ENCODE peak calls at places on chromosomes 7 and 10, in eight cellular contexts. K, F, U, I, Z, V, S and W are unnamed samples.

GRCh38 chr7:42095791-42096190 is 141.2 kb downstream of the GLI3 start:
- DNase-seq in K (peak), F (no peak), U (no peak), I (no peak), Z (no peak), V (no peak), S (no peak), W (no peak)

GRCh38 chr10:37456456-37456855 is 331.1 kb downstream of the ANKRD30A start:
- DNase-seq in K (no peak), F (no peak), U (no peak), I (no peak), Z (no peak), V (no peak), S (no peak), W (no peak)

GRCh38 chr10:94403034-94403822 is 887 bp downstream of the TBC1D12 start:
- DNase-seq in K (no peak), F (peak), U (peak), I (peak), Z (peak), V (peak), S (peak), W (peak)

GRCh38 chr7:114806590-114807167 is 115.2 kb upstream of the MDFIC start:
- DNase-seq in K (no peak), F (no peak), U (no peak), I (peak), Z (no peak), V (no peak), S (peak), W (no peak)

GRCh38 chr7:100545636-100546128 is 6.7 kb downstream of the AGFG2 start:
- DNase-seq in K (peak), F (peak), U (peak), I (no peak), Z (peak), V (no peak), S (peak), W (peak)

GRCh38 chr10:87861566-87861952 is 1.8 kb downstream of the KLLN start:
- DNase-seq in K (peak), F (peak), U (no peak), I (peak), Z (no peak), V (peak), S (peak), W (peak)

GRCh38 chr7:977326-978048 is 2.1 kb upstream of the COX19 start:
- DNase-seq in K (peak), F (peak), U (peak), I (no peak), Z (peak), V (peak), S (no peak), W (no peak)

GRCh38 chr7:100895956-100896742 is 461 bp upstream of the ACHE start:
- DNase-seq in K (peak), F (peak), U (no peak), I (no peak), Z (no peak), V (peak), S (no peak), W (no peak)

GRCh38 chr10:44383749-44384600 is 922 bp downstream of the CXCL12 start:
- DNase-seq in K (no peak), F (peak), U (no peak), I (no peak), Z (no peak), V (no peak), S (no peak), W (peak)

GRCh38 chr10:23981520-23982309 is 227.2 kb upstream of the KIAA1217 start:
- DNase-seq in K (no peak), F (no peak), U (no peak), I (no peak), Z (no peak), V (no peak), S (no peak), W (no peak)
- TF ChIP-seq CTCF in K (no peak), F (peak), U (no peak), I (no peak), Z (no peak), V (no peak), S (no peak), W (no peak)

DNA sequence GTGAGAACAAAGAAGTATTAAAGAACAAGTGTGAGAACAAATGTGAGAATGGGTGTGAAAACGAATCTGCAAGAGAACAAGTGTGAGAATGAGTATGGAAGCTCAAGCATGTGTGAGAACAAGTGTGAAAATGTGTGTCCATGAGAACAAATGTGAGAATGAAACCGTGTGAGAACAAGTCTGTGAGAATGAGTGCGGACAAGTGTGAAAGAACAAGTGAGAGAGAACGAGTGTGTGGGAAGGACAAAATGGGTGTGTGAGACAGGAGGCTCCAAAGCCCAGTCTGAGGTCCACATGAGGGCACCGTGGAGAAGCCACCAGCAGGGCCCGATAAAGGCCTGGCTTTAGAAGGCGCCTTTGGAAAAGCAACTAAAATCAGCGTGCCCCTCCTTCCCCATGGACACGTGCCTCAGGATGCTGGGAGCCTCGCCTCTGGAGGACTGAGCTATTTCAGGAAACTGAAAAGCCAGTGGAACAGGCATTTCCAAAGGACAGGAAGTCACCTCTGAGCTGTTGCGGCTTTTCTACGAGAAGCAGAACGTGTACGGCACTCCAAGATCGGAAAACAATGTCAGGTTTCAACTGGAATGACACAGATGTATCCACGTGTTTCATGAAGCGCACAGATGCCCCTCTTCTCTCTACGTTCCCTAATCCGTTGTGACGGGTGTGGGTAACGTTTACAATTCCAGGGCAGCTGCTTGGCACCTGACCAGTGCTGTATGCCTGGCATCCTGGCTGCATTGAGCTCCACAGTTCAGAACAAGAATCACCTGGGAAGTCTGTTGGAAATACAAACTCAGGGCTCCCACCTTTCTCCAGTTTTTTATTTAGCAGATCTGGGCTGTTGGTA is 46.4 kb downstream of the ESYT2 start:
- DNase-seq in K (no peak), F (peak), U (no peak), I (peak), Z (peak), V (no peak), S (no peak), W (peak)
- H3K4me3 ChIP-seq in K (no peak), F (no peak), U (no peak), I (no peak), Z (no peak), V (no peak), S (no peak), W (no peak)

DNA sequence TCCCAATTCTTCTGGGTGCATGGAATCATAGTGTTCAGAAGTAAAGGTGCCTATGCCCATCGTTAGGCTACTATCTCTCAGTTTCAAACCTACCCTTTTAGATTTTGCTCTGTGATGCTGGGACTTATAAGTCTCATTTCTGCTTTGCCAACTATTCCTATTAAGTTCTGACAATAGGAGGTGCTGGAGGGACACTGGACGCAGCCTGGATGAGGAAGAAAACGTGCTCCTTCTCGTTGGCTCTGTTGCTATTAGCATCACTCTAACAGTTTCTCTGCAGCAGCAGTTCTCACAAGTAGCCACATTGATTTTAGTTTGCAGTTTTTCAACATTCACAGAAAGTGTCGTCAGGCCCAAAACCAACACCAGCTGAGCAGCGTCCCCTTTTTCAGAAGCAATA is 72.4 kb downstream of the ABCC2 start:
- DNase-seq in K (peak), F (peak), U (peak), I (no peak), Z (peak), V (no peak), S (peak), W (peak)
- TF ChIP-seq CTCF in K (peak), F (peak), U (peak), I (peak), Z (peak), V (no peak), S (peak), W (peak)

GRCh38 chr7:131061158-131061557 is 266.5 kb upstream of the MKLN1 start:
- DNase-seq in K (no peak), F (no peak), U (no peak), I (no peak), Z (no peak), V (no peak), S (no peak), W (no peak)

GRCh38 chr7:131057524-131058065 is 270.1 kb upstream of the MKLN1 start:
- DNase-seq in K (no peak), F (no peak), U (no peak), I (no peak), Z (no peak), V (no peak), S (no peak), W (no peak)

GRCh38 chr7:131052285-131052942 is 275.3 kb upstream of the MKLN1 start:
- DNase-seq in K (peak), F (no peak), U (no peak), I (no peak), Z (no peak), V (no peak), S (no peak), W (no peak)

GRCh38 chr7:131056007-131056406 is 271.7 kb upstream of the MKLN1 start:
- DNase-seq in K (no peak), F (no peak), U (no peak), I (no peak), Z (no peak), V (no peak), S (no peak), W (no peak)

GRCh38 chr7:131057015-131057518 is 270.6 kb upstream of the MKLN1 start:
- DNase-seq in K (no peak), F (no peak), U (peak), I (no peak), Z (no peak), V (no peak), S (peak), W (peak)
- H3K4me3 ChIP-seq in K (no peak), F (no peak), U (no peak), I (no peak), Z (no peak), V (no peak), S (no peak), W (no peak)

GRCh38 chr7:12964836-12965235 is 277.4 kb downstream of the ARL4A start:
- DNase-seq in K (no peak), F (no peak), U (no peak), I (no peak), Z (no peak), V (no peak), S (no peak), W (no peak)

GRCh38 chr7:12967322-12967721 is 279.9 kb downstream of the ARL4A start:
- DNase-seq in K (no peak), F (no peak), U (no peak), I (no peak), Z (no peak), V (no peak), S (no peak), W (no peak)

GRCh38 chr7:12963435-12963834 is 276.0 kb downstream of the ARL4A start:
- DNase-seq in K (no peak), F (no peak), U (no peak), I (no peak), Z (no peak), V (no peak), S (no peak), W (no peak)

GRCh38 chr7:12968836-12969422 is 281.5 kb downstream of the ARL4A start:
- DNase-seq in K (no peak), F (peak), U (no peak), I (no peak), Z (no peak), V (no peak), S (no peak), W (no peak)

GRCh38 chr7:12965767-12966166 is 278.3 kb downstream of the ARL4A start:
- DNase-seq in K (no peak), F (no peak), U (no peak), I (no peak), Z (no peak), V (no peak), S (no peak), W (no peak)
- TF ChIP-seq CTCF in K (no peak), F (no peak), U (no peak), I (no peak), Z (no peak), V (no peak), S (no peak), W (no peak)

DNA sequence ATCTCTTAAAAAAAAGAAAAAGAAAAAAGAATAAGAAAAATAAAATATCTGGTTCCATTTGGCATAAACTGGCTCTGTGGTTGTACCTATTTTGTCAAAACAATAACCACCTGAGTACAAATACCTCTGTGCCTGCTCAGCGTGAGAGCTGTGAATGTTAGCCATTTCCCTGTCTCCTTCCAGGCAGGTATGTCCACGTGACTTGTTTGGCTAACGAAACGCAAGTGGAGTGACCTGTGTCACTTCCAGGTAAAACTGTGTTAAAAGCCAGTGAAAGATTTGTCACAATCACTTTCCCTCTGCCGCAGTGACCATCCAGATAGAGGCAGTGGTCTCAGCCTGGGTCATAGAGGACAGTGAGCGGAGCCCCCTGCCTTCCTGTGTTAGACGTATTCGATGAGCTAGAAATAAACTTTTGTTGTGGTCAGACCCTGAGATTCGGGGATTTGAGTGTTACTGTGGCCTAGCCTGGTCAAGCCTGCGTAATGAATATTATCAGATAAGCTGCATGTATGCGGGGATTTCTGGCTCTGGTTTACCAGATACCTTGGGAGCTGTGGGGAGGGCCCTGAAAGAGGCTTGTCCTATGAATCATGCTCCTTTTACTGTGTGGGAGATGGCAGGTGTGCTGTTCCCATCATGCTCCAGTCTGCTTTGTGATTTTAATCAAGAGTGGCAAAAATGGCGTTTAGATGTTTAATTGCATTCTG is 3.7 kb downstream of the PTER start:
- DNase-seq in K (no peak), F (no peak), U (peak), I (peak), Z (no peak), V (no peak), S (peak), W (no peak)
- H3K4me3 ChIP-seq in K (no peak), F (no peak), U (no peak), I (no peak), Z (no peak), V (no peak), S (no peak), W (no peak)

DNA sequence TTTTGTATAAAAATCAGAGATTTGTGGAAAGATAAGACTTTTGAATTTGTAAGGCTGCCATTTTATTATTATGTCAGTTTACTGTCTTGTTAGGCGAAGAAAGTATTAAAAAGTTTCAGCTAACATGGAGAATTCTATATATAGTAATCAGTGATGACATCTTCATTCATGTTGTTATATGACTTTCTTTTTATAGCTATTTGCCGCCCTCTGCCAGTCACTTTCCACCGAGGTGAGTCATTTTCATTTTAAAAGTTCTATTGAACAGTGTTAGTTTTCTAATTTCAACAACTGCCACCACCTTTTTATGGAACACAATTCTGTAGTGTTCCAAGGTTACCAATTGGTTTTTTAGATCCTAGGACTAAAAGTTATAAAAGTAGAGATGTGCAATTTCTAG is 11.8 kb downstream of the CUTC start:
- DNase-seq in K (no peak), F (no peak), U (no peak), I (no peak), Z (no peak), V (no peak), S (no peak), W (no peak)
- TF ChIP-seq CTCF in K (no peak), F (no peak), U (no peak), I (no peak), Z (no peak), V (no peak), S (no peak), W (no peak)

GRCh38 chr10:60073397-60073780 is 167.0 kb upstream of the CCDC6 start:
- DNase-seq in K (no peak), F (no peak), U (no peak), I (no peak), Z (no peak), V (no peak), S (no peak), W (no peak)
- H3K4me3 ChIP-seq in K (no peak), F (no peak), U (no peak), I (no peak), Z (no peak), V (no peak), S (no peak), W (no peak)